ENCODE peak calls at places on chromosomes 7 and 10, in ten cellular contexts. N, Z, K, C, B, W, M, R, J and Q are unnamed samples.

GRCh38 chr10:66837990-66838389 is 87.8 kb upstream of the LRRTM3 start:
- DNase-seq in N (no peak), J (no peak), Z (no peak), B (no peak), W (no peak), R (no peak), M (peak), K (no peak), C (peak), Q (no peak)

GRCh38 chr7:44046321-44047061 is 2.0 kb downstream of the DBNL start:
- DNase-seq in W (no peak), J (peak), C (no peak), B (no peak), R (no peak), N (peak), K (no peak), Z (no peak), M (no peak), Q (no peak)

GRCh38 chr10:106499448-106499847 is 665.1 kb downstream of the SORCS1 start:
- DNase-seq in W (no peak), K (no peak), B (no peak), J (no peak), R (no peak), C (no peak), N (no peak), M (no peak), Z (no peak), Q (no peak)

GRCh38 chr7:151382079-151382885 is 27.6 kb downstream of the WDR86 start:
- DNase-seq in B (no peak), W (no peak), R (no peak), N (peak), K (peak), Z (no peak), J (peak), M (no peak), C (no peak), Q (peak)

GRCh38 chr7:100509213-100509612 is 25.5 kb downstream of the NYAP1 start:
- DNase-seq in W (no peak), M (peak), Z (no peak), R (peak), K (no peak), J (no peak), B (no peak), C (peak), N (peak), Q (no peak)

GRCh38 chr10:112307631-112308502 is 24.7 kb downstream of the TECTB start:
- DNase-seq in B (peak), C (no peak), N (peak), J (no peak), W (no peak), R (peak), K (peak), M (peak), Z (peak), Q (peak)

GRCh38 chr7:102431617-102432298 is 1.6 kb upstream of the ORAI2 start:
- DNase-seq in Z (no peak), R (peak), C (no peak), K (no peak), B (peak), N (no peak), M (peak), W (no peak), J (peak), Q (no peak)

GRCh38 chr7:128442346-128442745 is 13.3 kb upstream of the HILPDA start:
- DNase-seq in C (no peak), K (no peak), R (no peak), N (no peak), M (no peak), J (no peak), Z (no peak), W (no peak), B (no peak), Q (no peak)

GRCh38 chr10:91194497-91195179 is 25.8 kb upstream of the PCGF5 start:
- DNase-seq in C (peak), N (no peak), M (peak), Z (no peak), W (no peak), K (no peak), J (no peak), R (no peak), B (no peak), Q (no peak)

GRCh38 chr7:157389951-157390730 is 53.3 kb downstream of the DNAJB6 start:
- DNase-seq in N (no peak), B (no peak), R (no peak), Z (no peak), M (peak), K (no peak), C (no peak), W (no peak), J (peak), Q (no peak)

GRCh38 chr10:94108200-94108599 is 114.5 kb downstream of the PLCE1 start:
- DNase-seq in B (no peak), K (no peak), M (peak), Z (no peak), N (no peak), C (peak), W (no peak), R (no peak), J (no peak), Q (no peak)

GRCh38 chr10:21516270-21517131 is 9.0 kb downstream of the SKIDA1 start:
- DNase-seq in R (peak), B (peak), N (peak), Z (no peak), C (no peak), W (peak), J (peak), K (peak), M (peak), Q (no peak)

GRCh38 chr7:23298141-23298851 is 843 bp upstream of the MALSU1 start:
- DNase-seq in M (peak), K (peak), Z (peak), B (no peak), N (no peak), R (peak), W (no peak), C (peak), J (no peak), Q (no peak)

GRCh38 chr10:23095966-23096813 is 811 bp downstream of the MSRB2 start:
- DNase-seq in R (peak), J (peak), W (peak), Z (peak), N (peak), K (peak), M (peak), B (peak), C (peak), Q (no peak)

GRCh38 chr10:4648968-4649367 is 177.0 kb upstream of the AKR1E2 start:
- DNase-seq in J (no peak), W (no peak), M (no peak), K (no peak), Z (no peak), R (no peak), N (no peak), B (no peak), C (no peak), Q (no peak)

GRCh38 chr10:13816195-13816926 is 229.6 kb downstream of the PRPF18 start:
- DNase-seq in Z (no peak), J (no peak), R (peak), N (peak), M (peak), B (no peak), W (peak), C (no peak), K (no peak), Q (no peak)

GRCh38 chr7:55550010-55550409 is 22.3 kb downstream of the VOPP1 start:
- DNase-seq in M (no peak), K (no peak), J (no peak), C (no peak), Z (no peak), R (peak), B (no peak), N (no peak), W (no peak), Q (no peak)
- TF ChIP-seq CTCF in M (no peak), K (peak), J (peak), C (peak), Z (peak), R (peak), B (no peak), N (peak), W (no peak), Q (no peak)

GRCh38 chr7:2979951-2980350 is 63.7 kb downstream of the CARD11 start:
- DNase-seq in Z (no peak), W (no peak), J (no peak), C (no peak), B (no peak), R (no peak), M (no peak), K (no peak), N (peak), Q (no peak)

GRCh38 chr7:2978403-2978802 is 65.3 kb downstream of the CARD11 start:
- DNase-seq in W (peak), B (peak), C (no peak), Z (no peak), N (peak), J (peak), M (no peak), K (peak), R (peak), Q (no peak)

GRCh38 chr7:2981103-2981480 is 62.6 kb downstream of the CARD11 start:
- DNase-seq in K (no peak), R (no peak), B (no peak), N (no peak), M (no peak), C (no peak), W (no peak), Z (no peak), J (no peak), Q (no peak)

GRCh38 chr7:2980406-2981102 is 63.1 kb downstream of the CARD11 start:
- DNase-seq in B (no peak), Z (no peak), M (no peak), R (no peak), W (no peak), C (no peak), N (peak), J (peak), K (no peak), Q (no peak)

GRCh38 chr7:2979276-2979675 is 64.4 kb downstream of the CARD11 start:
- DNase-seq in R (no peak), K (peak), J (no peak), C (no peak), B (peak), W (no peak), Z (no peak), N (peak), M (no peak), Q (no peak)
- TF ChIP-seq CTCF in R (no peak), K (no peak), J (peak), C (no peak), B (no peak), W (no peak), Z (no peak), N (no peak), M (no peak), Q (no peak)

GRCh38 chr10:116655573-116655972 is 34.8 kb downstream of the PNLIPRP2 start:
- DNase-seq in R (no peak), N (no peak), M (no peak), B (no peak), W (no peak), C (no peak), Z (no peak), J (no peak), K (no peak), Q (no peak)

GRCh38 chr10:116658152-116658551 is 37.4 kb downstream of the PNLIPRP2 start:
- DNase-seq in C (no peak), M (no peak), J (no peak), W (no peak), Z (no peak), B (no peak), N (no peak), R (peak), K (no peak), Q (no peak)

GRCh38 chr10:116653885-116654284 is 33.1 kb downstream of the PNLIPRP2 start:
- DNase-seq in N (no peak), Z (no peak), B (no peak), M (no peak), K (no peak), R (no peak), W (no peak), C (no peak), J (no peak), Q (no peak)

GRCh38 chr10:116659049-116659670 is 38.4 kb downstream of the PNLIPRP2 start:
- DNase-seq in C (no peak), K (no peak), J (no peak), Z (no peak), R (peak), M (no peak), N (no peak), W (no peak), B (no peak), Q (no peak)

GRCh38 chr10:116654816-116655215 is 34.1 kb downstream of the PNLIPRP2 start:
- DNase-seq in Z (peak), R (no peak), M (no peak), B (no peak), C (no peak), J (no peak), W (no peak), N (no peak), K (peak), Q (no peak)
- TF ChIP-seq CTCF in Z (no peak), R (peak), M (peak), B (no peak), C (peak), J (no peak), W (no peak), N (no peak), K (peak), Q (peak)

GRCh38 chr7:27834179-27834921 is 94.4 kb downstream of the TAX1BP1 start:
- DNase-seq in R (no peak), C (no peak), W (no peak), N (no peak), J (no peak), K (peak), M (no peak), B (no peak), Z (no peak), Q (no peak)
- TF ChIP-seq CTCF in R (no peak), C (no peak), W (no peak), N (no peak), J (no peak), K (no peak), M (no peak), B (no peak), Z (no peak), Q (no peak)